ENCODE peak calls at places on chromosomes 7 and 10, in six cellular contexts. P, O, F, X, Q and R are unnamed samples. For H3K27me3, the result is how much of the 10 kb centered on the place peaks cover.

GRCh38 chr7:151782598-151783448 is 94.1 kb downstream of the PRKAG2 start:
- DNase-seq in P (peak), O (peak), F (peak), X (peak), Q (peak), R (peak)

GRCh38 chr10:128530301-128530700 is 404.1 kb upstream of the MKI67 start:
- DNase-seq in P (peak), O (no peak), F (no peak), X (no peak), Q (no peak), R (no peak)

GRCh38 chr7:36449685-36450084 is 60.0 kb downstream of the ANLN start:
- DNase-seq in P (no peak), O (no peak), F (no peak), X (no peak), Q (no peak), R (no peak)

GRCh38 chr7:25858562-25859411 is 293.2 kb upstream of the NFE2L3 start:
- DNase-seq in P (no peak), O (no peak), F (no peak), X (no peak), Q (peak), R (no peak)

GRCh38 chr10:119302172-119302571 is 94.8 kb downstream of the GRK5 start:
- DNase-seq in P (no peak), O (no peak), F (no peak), X (no peak), Q (no peak), R (no peak)

GRCh38 chr7:81627565-81628287 is 142.1 kb downstream of the HGF start:
- DNase-seq in P (no peak), O (no peak), F (no peak), X (no peak), Q (no peak), R (no peak)

GRCh38 chr7:151142686-151143040 is 24.8 kb downstream of the GBX1 start:
- DNase-seq in P (no peak), O (no peak), F (no peak), X (no peak), Q (peak), R (peak)

GRCh38 chr10:71582019-71582418 is 137.6 kb downstream of the C10orf105 start:
- DNase-seq in P (no peak), O (no peak), F (no peak), X (no peak), Q (no peak), R (no peak)

GRCh38 chr7:138167869-138168296 is 91.6 kb downstream of the AKR1D1 start:
- DNase-seq in P (no peak), O (no peak), F (no peak), X (no peak), Q (no peak), R (no peak)

GRCh38 chr10:3467052-3467906 is 294.7 kb upstream of the PITRM1 start:
- DNase-seq in P (no peak), O (no peak), F (peak), X (peak), Q (peak), R (no peak)

GRCh38 chr10:119379466-119380071 is 162.9 kb downstream of the RGS10 start:
- DNase-seq in P (no peak), O (no peak), F (no peak), X (peak), Q (no peak), R (no peak)

GRCh38 chr7:37916673-37917660 is at the start of gene SFRP4:
- DNase-seq in P (peak), O (no peak), F (peak), X (peak), Q (peak), R (peak)

GRCh38 chr10:17808971-17809841 is at the start of gene MRC1:
- DNase-seq in P (no peak), O (no peak), F (peak), X (peak), Q (peak), R (no peak)
- H3K27me3 ChIP-seq in P (under half), O (under half), F (under half), X (under half), Q (under half), R (under half)

DNA sequence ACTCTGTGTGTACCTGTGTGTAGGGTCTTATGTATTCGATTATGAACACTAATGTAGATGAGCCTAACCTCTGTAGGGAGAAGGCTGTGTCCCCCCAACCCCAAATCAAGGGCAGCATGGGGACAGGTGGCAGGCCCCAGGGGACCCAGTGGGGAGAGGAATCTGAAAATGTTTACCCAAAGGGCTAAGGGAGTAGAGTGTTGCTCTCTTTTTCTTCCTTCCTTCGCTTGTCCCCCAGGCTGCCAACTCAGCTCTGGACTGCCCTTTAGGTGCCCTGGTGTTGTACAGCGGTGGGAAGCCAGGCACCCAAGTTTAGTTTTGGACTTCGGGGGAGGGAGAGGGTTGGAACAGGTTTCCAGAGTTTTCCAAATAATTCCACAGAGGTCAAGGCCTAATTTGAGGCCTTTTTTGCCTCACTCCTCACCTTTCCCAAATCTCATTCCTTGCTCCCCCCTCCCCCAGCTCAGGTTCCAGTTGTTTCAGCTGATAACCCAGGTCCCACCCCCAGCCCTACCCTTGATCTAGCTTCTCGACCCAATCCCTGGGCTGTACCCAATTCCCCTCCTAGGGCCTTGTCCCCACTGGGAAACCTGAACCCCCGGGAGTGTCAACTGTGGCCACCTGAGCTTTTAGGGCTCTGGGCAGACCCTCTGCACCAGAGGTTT is 9.1 kb upstream of the PAX2 start:
- DNase-seq in P (no peak), O (no peak), F (no peak), X (no peak), Q (no peak), R (no peak)
- H3K4me3 ChIP-seq in P (no peak), O (no peak), F (no peak), X (no peak), Q (no peak), R (no peak)

GRCh38 chr7:3710122-3710521 is 409.1 kb downstream of the SDK1 start:
- DNase-seq in P (no peak), O (no peak), F (no peak), X (no peak), Q (no peak), R (no peak)
- TF ChIP-seq CTCF in P (no peak), O (no peak), F (no peak), X (no peak), Q (no peak), R (no peak)

GRCh38 chr7:157841757-157842390 is 505.1 kb downstream of the DNAJB6 start:
- DNase-seq in P (no peak), O (no peak), F (no peak), X (no peak), Q (no peak), R (no peak)

GRCh38 chr7:157840174-157840912 is 503.5 kb downstream of the DNAJB6 start:
- DNase-seq in P (no peak), O (no peak), F (no peak), X (no peak), Q (no peak), R (no peak)

GRCh38 chr7:157840913-157841756 is 504.3 kb downstream of the DNAJB6 start:
- DNase-seq in P (no peak), O (no peak), F (no peak), X (peak), Q (no peak), R (no peak)

GRCh38 chr7:157839226-157839625 is 502.4 kb downstream of the DNAJB6 start:
- DNase-seq in P (no peak), O (no peak), F (no peak), X (no peak), Q (no peak), R (no peak)

GRCh38 chr7:157839672-157840167 is 502.9 kb downstream of the DNAJB6 start:
- DNase-seq in P (no peak), O (no peak), F (no peak), X (no peak), Q (no peak), R (no peak)
- H3K27me3 ChIP-seq in P (under half), O (under half), F (under half), X (under half), Q (under half), R (under half)

DNA sequence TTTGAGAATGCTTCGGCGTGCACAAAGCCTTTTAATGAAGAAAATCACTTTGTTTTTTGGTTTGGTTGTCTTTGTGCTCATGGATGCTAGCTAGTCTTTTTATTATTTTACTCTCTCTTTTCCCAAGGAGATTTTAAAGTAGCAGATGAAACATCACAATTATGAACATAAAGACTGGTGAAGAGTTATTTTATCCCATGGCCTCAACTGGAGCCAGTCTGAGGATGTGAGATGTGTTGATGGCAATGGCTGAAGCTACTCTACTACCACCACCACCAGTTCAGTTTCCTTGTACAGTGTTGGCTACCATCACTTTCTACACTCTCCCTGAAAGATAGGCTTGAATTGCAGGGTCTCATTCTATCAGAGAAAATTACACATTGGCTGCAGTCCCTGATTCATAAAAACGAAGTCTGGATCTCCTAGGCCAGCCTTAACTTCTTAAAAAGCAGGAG is 494 bp upstream of the HERC4 start:
- DNase-seq in P (no peak), O (no peak), F (no peak), X (no peak), Q (no peak), R (no peak)
- H3K4me3 ChIP-seq in P (peak), O (peak), F (peak), X (peak), Q (peak), R (peak)

GRCh38 chr7:23184709-23185354 is 3.0 kb downstream of the NUP42 start:
- DNase-seq in P (peak), O (no peak), F (no peak), X (no peak), Q (peak), R (peak)
- TF ChIP-seq CTCF in P (peak), O (no peak), F (peak), X (peak), Q (peak), R (peak)

GRCh38 chr7:55254242-55254595 is 110.9 kb upstream of the LANCL2 start:
- DNase-seq in P (no peak), O (no peak), F (no peak), X (no peak), Q (no peak), R (no peak)
- H3K27me3 ChIP-seq in P (under half), O (under half), F (under half), X (under half), Q (under half), R (under half)

GRCh38 chr10:103869336-103869735 is 14.0 kb upstream of the SH3PXD2A start:
- DNase-seq in P (no peak), O (no peak), F (no peak), X (no peak), Q (no peak), R (no peak)

GRCh38 chr10:103872137-103872933 is 17.0 kb upstream of the SH3PXD2A start:
- DNase-seq in P (no peak), O (no peak), F (no peak), X (no peak), Q (no peak), R (no peak)

GRCh38 chr10:103868200-103868599 is 12.8 kb upstream of the SH3PXD2A start:
- DNase-seq in P (no peak), O (no peak), F (no peak), X (no peak), Q (no peak), R (no peak)

GRCh38 chr10:103871006-103871405 is 15.6 kb upstream of the SH3PXD2A start:
- DNase-seq in P (no peak), O (no peak), F (no peak), X (no peak), Q (no peak), R (no peak)

GRCh38 chr10:103870503-103870902 is 15.1 kb upstream of the SH3PXD2A start:
- DNase-seq in P (no peak), O (no peak), F (no peak), X (no peak), Q (no peak), R (no peak)
- H3K4me3 ChIP-seq in P (no peak), O (no peak), F (no peak), X (no peak), Q (no peak), R (no peak)

GRCh38 chr7:75738975-75739795 is 444 bp upstream of the HIP1 start:
- DNase-seq in P (peak), O (peak), F (peak), X (peak), Q (peak), R (peak)
- TF ChIP-seq CTCF in P (no peak), O (no peak), F (no peak), X (no peak), Q (no peak), R (no peak)